ENCODE peak calls at places on chromosomes 7 and 10, in five cellular contexts. Y, E, R, M and T are unnamed samples.
A peak's percentile ranks its signal among the peaks of the same experiment; 100 is the strongest.

GRCh38 chr7:98656899-98657298 is 39.8 kb downstream of the NPTX2 start:
- DNase-seq in E (no peak), R (no peak), Y (no peak), M (no peak), T (no peak)

GRCh38 chr7:158685727-158686126 is 18.9 kb downstream of the NCAPG2 start:
- DNase-seq in Y (no peak), E (no peak), M (no peak), R (no peak), T (no peak)

GRCh38 chr7:73577627-73578341 is 595 bp downstream of the TBL2 start:
- DNase-seq in E (no peak), M (no peak), Y (no peak), R (peak; percentile 20), T (no peak)

GRCh38 chr7:247636-248035 is 42.3 kb upstream of the FOXL3 start:
- DNase-seq in E (no peak), Y (no peak), R (no peak), M (no peak), T (no peak)

GRCh38 chr10:125231116-125231812 is 70.9 kb upstream of the CTBP2 start:
- DNase-seq in R (peak; percentile 98), E (no peak), Y (no peak), M (peak; percentile 93), T (no peak)

GRCh38 chr7:68203246-68203645 is 1206.6 kb downstream of the TYW1 start:
- DNase-seq in Y (no peak), M (no peak), E (no peak), R (no peak), T (no peak)

GRCh38 chr10:68096913-68097509 is 12.3 kb upstream of the MYPN start:
- DNase-seq in Y (no peak), E (no peak), M (no peak), R (peak; percentile 98), T (no peak)

GRCh38 chr10:126247454-126247975 is 140.8 kb downstream of the ADAM12 start:
- DNase-seq in M (peak; percentile 93), R (peak; percentile 95), Y (peak; percentile 18), E (no peak), T (no peak)

GRCh38 chr10:21593986-21594385 is 60.0 kb downstream of the MLLT10 start:
- DNase-seq in E (no peak), M (no peak), Y (no peak), R (no peak), T (no peak)

GRCh38 chr7:70640266-70640833 is 491.6 kb upstream of the GALNT17 start:
- DNase-seq in Y (no peak), M (peak; percentile 59), E (no peak), R (no peak), T (no peak)

GRCh38 chr7:102291916-102292267 is 5.2 kb downstream of the SH2B2 start:
- DNase-seq in R (no peak), E (no peak), Y (no peak), M (no peak), T (no peak)

GRCh38 chr10:99827906-99828305 is 45.5 kb downstream of the ABCC2 start:
- DNase-seq in Y (no peak), E (no peak), R (no peak), M (no peak), T (no peak)

GRCh38 chr10:133364645-133365431 is 7.0 kb upstream of the FUOM start:
- DNase-seq in E (no peak), Y (no peak), M (no peak), R (no peak), T (no peak)

GRCh38 chr10:51342381-51342780 is 268.1 kb downstream of the PRKG1 start:
- DNase-seq in Y (no peak), E (no peak), R (no peak), M (no peak), T (no peak)

GRCh38 chr10:27744478-27745379 is 890 bp downstream of the MKX start:
- DNase-seq in R (peak; percentile 27), Y (peak; percentile 77), M (no peak), E (no peak), T (no peak)

GRCh38 chr10:71338728-71339495 is 19.9 kb downstream of the SLC29A3 start:
- DNase-seq in E (no peak), Y (peak; percentile 35), R (peak; percentile 32), M (no peak), T (no peak)

GRCh38 chr7:13946181-13946580 is 43.3 kb downstream of the ETV1 start:
- DNase-seq in E (no peak), R (no peak), Y (no peak), M (peak; percentile 29), T (no peak)

GRCh38 chr10:76882245-76882644 is 755.4 kb downstream of the KCNMA1 start:
- DNase-seq in E (no peak), R (no peak), Y (no peak), M (no peak), T (no peak)

GRCh38 chr10:6384847-6385246 is 182.1 kb downstream of the PFKFB3 start:
- DNase-seq in R (no peak), M (no peak), E (no peak), Y (no peak), T (no peak)

GRCh38 chr10:84424731-84425165 is 96.4 kb downstream of the CCSER2 start:
- DNase-seq in R (peak; percentile 94), Y (peak; percentile 70), E (peak; percentile 75), M (peak; percentile 89), T (no peak)

GRCh38 chr7:53002389-53002788 is 33.0 kb upstream of the POM121L12 start:
- DNase-seq in R (no peak), M (no peak), E (no peak), Y (no peak), T (no peak)

GRCh38 chr7:78020874-78021249 is 222.3 kb downstream of the PHTF2 start:
- DNase-seq in E (no peak), R (no peak), Y (no peak), M (no peak), T (no peak)

GRCh38 chr10:6226216-6226615 is 23.5 kb downstream of the PFKFB3 start:
- DNase-seq in Y (no peak), M (no peak), R (no peak), E (no peak), T (no peak)

GRCh38 chr7:105352018-105352612 is 36.6 kb downstream of the SRPK2 start:
- DNase-seq in R (peak; percentile 58), Y (no peak), M (peak; percentile 55), E (peak; percentile 47), T (no peak)

GRCh38 chr7:142809671-142810070 is 38.9 kb downstream of the PRSS2 start:
- DNase-seq in R (no peak), Y (no peak), M (no peak), E (no peak), T (no peak)

GRCh38 chr7:142808461-142808801 is 37.7 kb downstream of the PRSS2 start:
- DNase-seq in Y (no peak), R (no peak), E (no peak), M (no peak), T (no peak)

GRCh38 chr7:142807855-142808460 is 37.2 kb downstream of the PRSS2 start:
- DNase-seq in E (no peak), M (no peak), Y (no peak), R (no peak), T (no peak)

GRCh38 chr7:142806957-142807356 is 36.2 kb downstream of the PRSS2 start:
- DNase-seq in R (no peak), M (no peak), Y (no peak), E (no peak), T (no peak)

DNA sequence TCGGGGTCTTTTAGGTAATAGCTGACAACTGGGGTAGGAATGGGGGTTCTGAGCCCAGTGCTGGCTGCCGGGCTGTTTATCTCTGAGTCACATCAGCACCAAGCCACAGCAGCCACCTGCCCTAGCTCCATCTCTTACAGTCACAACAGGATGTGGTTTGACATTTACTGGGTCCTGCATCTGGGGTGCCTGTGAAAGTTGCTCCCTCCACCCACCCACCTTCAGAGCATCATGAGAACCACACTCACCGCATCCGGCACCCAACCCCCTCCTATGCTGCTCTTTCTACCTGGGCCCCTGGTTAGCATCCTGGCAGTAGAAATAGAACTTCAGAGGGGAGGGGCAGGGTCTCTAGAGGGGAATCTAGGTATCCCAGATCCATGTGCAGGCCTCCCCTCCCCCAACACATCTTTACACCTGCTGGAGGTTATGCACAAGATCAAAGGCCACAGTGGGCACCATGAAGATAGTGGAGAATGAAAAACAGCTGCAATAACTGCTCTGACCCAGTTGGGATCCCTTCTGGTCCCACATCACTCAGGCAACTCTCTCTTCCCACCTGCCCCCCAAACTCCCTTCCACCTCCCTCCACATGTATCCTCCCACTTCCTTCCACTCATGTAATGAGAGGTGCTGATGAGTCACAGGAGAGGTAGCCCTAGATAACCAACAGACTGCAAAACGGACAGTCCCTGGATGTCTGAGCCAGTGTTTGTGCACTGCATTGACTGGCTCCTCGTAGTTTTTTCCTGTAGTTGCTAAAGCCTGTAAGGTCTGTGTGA is 38.2 kb downstream of the PRSS2 start:
- DNase-seq in E (no peak), R (no peak), Y (no peak), M (no peak), T (no peak)
- TF ChIP-seq CTCF in E (no peak), R (no peak), Y (no peak), M (no peak), T (no peak)

GRCh38 chr10:98748298-98748697 is 301.6 kb upstream of the HPS1 start:
- DNase-seq in Y (peak; percentile 64), E (no peak), R (peak; percentile 49), M (peak; percentile 6), T (no peak)
- TF ChIP-seq CTCF in Y (peak; percentile 32), E (no peak), R (peak; percentile 47), M (peak; percentile 59), T (peak; percentile 48)

DNA sequence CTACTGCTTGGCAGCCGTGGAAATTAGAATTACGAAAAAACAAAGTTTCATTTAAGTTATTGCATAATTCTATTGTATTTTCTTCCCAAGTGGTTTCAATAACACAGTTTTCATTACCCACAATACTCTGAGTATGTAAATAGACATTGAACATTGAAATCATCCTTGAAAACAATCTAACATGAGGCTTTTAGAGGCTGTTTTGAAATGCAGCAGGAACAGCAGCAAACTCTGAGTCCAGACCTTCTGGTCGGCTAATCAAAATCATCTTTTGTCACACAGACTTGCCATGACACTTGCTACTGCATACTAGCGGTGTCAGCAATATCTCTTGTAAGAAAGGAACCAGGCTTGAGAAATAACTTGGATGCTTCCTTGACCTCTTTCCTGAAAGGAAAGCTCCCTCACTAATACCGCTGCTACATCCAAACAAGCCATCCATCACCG is 131.1 kb downstream of the ITGA8 start:
- DNase-seq in R (no peak), Y (no peak), M (no peak), E (no peak), T (no peak)
- TF ChIP-seq CTCF in R (no peak), Y (no peak), M (no peak), E (no peak), T (no peak)

GRCh38 chr10:74752371-74752990 is 73.9 kb upstream of the KAT6B start:
- DNase-seq in R (no peak), E (no peak), Y (no peak), M (no peak), T (no peak)

GRCh38 chr10:74753295-74754211 is 72.8 kb upstream of the KAT6B start:
- DNase-seq in Y (no peak), R (no peak), E (no peak), M (no peak), T (no peak)

GRCh38 chr10:74748632-74749031 is 77.8 kb upstream of the KAT6B start:
- DNase-seq in R (no peak), M (no peak), Y (no peak), E (no peak), T (no peak)

GRCh38 chr10:74754397-74754796 is 72.0 kb upstream of the KAT6B start:
- DNase-seq in Y (no peak), E (no peak), M (no peak), R (no peak), T (no peak)

GRCh38 chr10:74750848-74751274 is 75.5 kb upstream of the KAT6B start:
- DNase-seq in M (no peak), R (no peak), Y (no peak), E (no peak), T (no peak)
- TF ChIP-seq CTCF in M (no peak), R (peak; percentile 12), Y (no peak), E (no peak), T (no peak)